ENCODE peak calls at places on chromosomes 3 and 15, in six cellular contexts. E is nephron progenitor cell; J is HT-29; I is CD4-positive, alpha-beta T cell; S is fibroblast of the conjunctiva; F is DMS 273 treated with DMSO at 0.1 percent for 48 hours. G is an unnamed sample.

GRCh38 chr3:123099331-123100191 is 32.7 kb downstream of the PDIA5 start:
- DNase-seq in E (peak; percentile 31), J (no peak), I (no peak), S (no peak), F (no peak), G (no peak)

GRCh38 chr3:182092662-182093262 is 381.0 kb downstream of the SOX2 start:
- DNase-seq in E (no peak), J (no peak), I (no peak), S (no peak), F (peak; percentile 91), G (no peak)

GRCh38 chr3:69212411-69213160 is 90.2 kb upstream of the LMOD3 start:
- DNase-seq in E (no peak), J (peak; percentile 72), I (no peak), S (peak; percentile 39), F (no peak), G (no peak)

GRCh38 chr3:59210260-59210659 is 160.4 kb upstream of the CFAP20DC start:
- DNase-seq in E (no peak), J (no peak), I (no peak), S (no peak), F (no peak), G (no peak)

GRCh38 chr3:188153949-188154757 is at the start of gene LPP:
- DNase-seq in E (peak; percentile 81), J (peak; percentile 49), I (peak; percentile 62), S (peak; percentile 30), F (peak; percentile 63), G (peak; percentile 88)

GRCh38 chr3:48966876-48967361 is 23.1 kb upstream of the P4HTM start:
- DNase-seq in E (no peak), J (no peak), I (no peak), S (no peak), F (no peak), G (no peak)

GRCh38 chr3:49591615-49592014 is 37.3 kb downstream of the BSN start:
- DNase-seq in E (no peak), J (no peak), I (no peak), S (no peak), F (no peak), G (no peak)

GRCh38 chr3:5006755-5007202 is 27.5 kb downstream of the BHLHE40 start:
- DNase-seq in E (no peak), J (no peak), I (peak; percentile 30), S (no peak), F (no peak), G (peak; percentile 82)

GRCh38 chr3:32564195-32564594 is 6.5 kb downstream of the DYNC1LI1 start:
- DNase-seq in E (no peak), J (no peak), I (no peak), S (no peak), F (no peak), G (no peak)

GRCh38 chr3:145259166-145259565 is 901.8 kb downstream of the PLOD2 start:
- DNase-seq in E (no peak), J (no peak), I (no peak), S (no peak), F (no peak), G (no peak)

GRCh38 chr3:48034000-48034516 is 17.8 kb upstream of the MAP4 start:
- DNase-seq in E (no peak), J (no peak), I (no peak), S (no peak), F (no peak), G (no peak)

GRCh38 chr3:63961891-63962290 is 49.7 kb upstream of the SCAANT1 start:
- DNase-seq in E (no peak), J (peak; percentile 71), I (no peak), S (no peak), F (peak; percentile 16), G (no peak)

GRCh38 chr3:179027326-179027900 is 44.2 kb downstream of the ZMAT3 start:
- DNase-seq in E (peak; percentile 11), J (no peak), I (no peak), S (peak; percentile 13), F (no peak), G (no peak)

GRCh38 chr3:69294014-69294771 is 91.7 kb downstream of the FRMD4B start:
- DNase-seq in E (no peak), J (peak; percentile 29), I (no peak), S (peak; percentile 16), F (peak; percentile 60), G (no peak)

GRCh38 chr3:74267126-74267525 is 347.3 kb downstream of the CNTN3 start:
- DNase-seq in E (no peak), J (no peak), I (no peak), S (no peak), F (no peak), G (no peak)

GRCh38 chr3:190983875-190984274 is 121.4 kb upstream of the GMNC start:
- DNase-seq in E (no peak), J (no peak), I (no peak), S (no peak), F (no peak), G (no peak)

GRCh38 chr15:64305261-64305660 is 50.7 kb downstream of the CSNK1G1 start:
- DNase-seq in E (no peak), J (no peak), I (no peak), S (no peak), F (no peak), G (no peak)

GRCh38 chr3:33440578-33441321 is 545 bp upstream of the UBP1 start:
- DNase-seq in E (peak; percentile 47), J (peak; percentile 97), I (peak; percentile 94), S (peak; percentile 100), F (peak; percentile 99), G (peak; percentile 97)

GRCh38 chr3:46490338-46491084 is 7.3 kb upstream of the RTP3 start:
- DNase-seq in E (no peak), J (no peak), I (no peak), S (no peak), F (no peak), G (no peak)

GRCh38 chr3:39910135-39910534 is 100.7 kb downstream of the MYRIP start:
- DNase-seq in E (no peak), J (no peak), I (no peak), S (no peak), F (no peak), G (no peak)

GRCh38 chr15:27358751-27359434 is 387.9 kb downstream of the GABRG3 start:
- DNase-seq in E (peak; percentile 74), J (peak; percentile 41), I (no peak), S (no peak), F (no peak), G (no peak)

GRCh38 chr3:127655641-127656040 is 17.1 kb upstream of the ABTB1 start:
- DNase-seq in E (no peak), J (no peak), I (no peak), S (peak; percentile 37), F (no peak), G (no peak)

GRCh38 chr15:61205427-61205826 is 23.7 kb downstream of the RORA start:
- DNase-seq in E (no peak), J (no peak), I (no peak), S (no peak), F (no peak), G (no peak)

GRCh38 chr3:125478321-125478720 is 41.7 kb downstream of the SNX4 start:
- DNase-seq in E (no peak), J (no peak), I (no peak), S (peak; percentile 17), F (no peak), G (no peak)

GRCh38 chr3:192408721-192409151 is 318.6 kb downstream of the FGF12 start:
- DNase-seq in E (peak; percentile 55), J (no peak), I (no peak), S (no peak), F (no peak), G (no peak)

GRCh38 chr15:77974416-77975331 is 102.8 kb downstream of the TBC1D2B start:
- DNase-seq in E (no peak), J (no peak), I (no peak), S (no peak), F (no peak), G (no peak)